ENCODE peak calls at places on chromosomes 12 and 14, in nine cellular contexts. Z is myocyte, U is AG08396, J is stromal cell of bone marrow, H is fibroblast of the conjunctiva, Q is A549, B is endothelial cell of umbilical vein, M is T47D, G is Calu3. O is an unnamed sample.

GRCh38 chr14:85934886-85935254 is 404.9 kb downstream of the FLRT2 start:
- DNase-seq in Z (no peak), U (no peak), J (no peak), H (no peak), Q (no peak), B (no peak), M (no peak), G (no peak), O (no peak)

GRCh38 chr14:89673499-89674225 is 256.6 kb upstream of the FOXN3 start:
- DNase-seq in Z (no peak), U (peak; percentile 29), J (peak; percentile 15), H (peak; percentile 9), Q (no peak), B (no peak), M (peak; percentile 26), G (no peak), O (no peak)

GRCh38 chr12:109544955-109545531 is 28.3 kb downstream of the MMAB start:
- DNase-seq in Z (peak; percentile 56), U (peak; percentile 33), J (peak; percentile 16), H (no peak), Q (no peak), B (peak; percentile 26), M (no peak), G (peak; percentile 40), O (no peak)

GRCh38 chr12:66331814-66332213 is 29.5 kb downstream of the HELB start:
- DNase-seq in Z (no peak), U (no peak), J (no peak), H (no peak), Q (no peak), B (no peak), M (no peak), G (no peak), O (no peak)

GRCh38 chr14:105865904-105866840 is 339.8 kb downstream of the TMEM121 start:
- DNase-seq in Z (no peak), U (no peak), J (no peak), H (no peak), Q (no peak), B (no peak), M (no peak), G (no peak), O (no peak)

GRCh38 chr12:106081606-106082005 is 57.1 kb downstream of the NUAK1 start:
- DNase-seq in Z (peak; percentile 56), U (peak; percentile 28), J (no peak), H (no peak), Q (no peak), B (no peak), M (no peak), G (no peak), O (no peak)

GRCh38 chr14:102795060-102795925 is 18.0 kb downstream of the TRAF3 start:
- DNase-seq in Z (peak; percentile 58), U (peak; percentile 84), J (peak; percentile 81), H (peak; percentile 65), Q (peak; percentile 86), B (peak; percentile 75), M (peak; percentile 87), G (peak; percentile 62), O (no peak)

GRCh38 chr12:122499991-122500684 is 594 bp downstream of the ZCCHC8 start:
- DNase-seq in Z (peak; percentile 78), U (peak; percentile 56), J (peak; percentile 38), H (peak; percentile 51), Q (peak; percentile 48), B (peak; percentile 71), M (peak; percentile 83), G (peak; percentile 61), O (no peak)

GRCh38 chr14:77615231-77616132 is 955 bp downstream of the SPTLC2 start:
- DNase-seq in Z (peak; percentile 25), U (peak; percentile 43), J (no peak), H (no peak), Q (no peak), B (peak; percentile 63), M (peak; percentile 40), G (no peak), O (no peak)

GRCh38 chr12:16352481-16352880 is 5.0 kb downstream of the MGST1 start:
- DNase-seq in Z (no peak), U (no peak), J (no peak), H (peak; percentile 28), Q (no peak), B (no peak), M (no peak), G (no peak), O (no peak)

GRCh38 chr14:68020999-68021663 is 201.6 kb downstream of the RAD51B start:
- DNase-seq in Z (peak; percentile 59), U (no peak), J (no peak), H (no peak), Q (no peak), B (no peak), M (no peak), G (no peak), O (no peak)

GRCh38 chr14:32494566-32495434 is 165.7 kb downstream of the AKAP6 start:
- DNase-seq in Z (peak; percentile 95), U (peak; percentile 41), J (no peak), H (no peak), Q (no peak), B (no peak), M (no peak), G (no peak), O (peak; percentile 88)

GRCh38 chr12:31117203-31118011 is 43.7 kb downstream of the DDX11 start:
- DNase-seq in Z (peak; percentile 33), U (peak; percentile 64), J (no peak), H (peak; percentile 13), Q (peak; percentile 76), B (peak; percentile 49), M (peak; percentile 57), G (peak; percentile 83), O (no peak)

GRCh38 chr14:38366374-38366773 is 110.5 kb upstream of the CLEC14A start:
- DNase-seq in Z (no peak), U (no peak), J (no peak), H (no peak), Q (no peak), B (peak; percentile 65), M (no peak), G (no peak), O (no peak)

GRCh38 chr12:23945249-23945648 is 4.2 kb downstream of the SOX5 start:
- DNase-seq in Z (no peak), U (no peak), J (no peak), H (no peak), Q (no peak), B (no peak), M (no peak), G (no peak), O (no peak)

GRCh38 chr12:98341021-98341420 is 174.4 kb upstream of the TMPO start:
- DNase-seq in Z (no peak), U (no peak), J (no peak), H (no peak), Q (no peak), B (no peak), M (no peak), G (no peak), O (no peak)

GRCh38 chr12:78085562-78086182 is 255.0 kb downstream of the NAV3 start:
- DNase-seq in Z (no peak), U (peak; percentile 46), J (peak; percentile 41), H (no peak), Q (no peak), B (no peak), M (no peak), G (no peak), O (peak; percentile 39)

GRCh38 chr12:74111688-74112360 is 425.8 kb upstream of the ATXN7L3B start:
- DNase-seq in Z (no peak), U (no peak), J (no peak), H (no peak), Q (no peak), B (no peak), M (peak; percentile 79), G (peak; percentile 66), O (no peak)

GRCh38 chr12:70365648-70366518 is at the start of gene KCNMB4:
- DNase-seq in Z (peak; percentile 77), U (peak; percentile 62), J (no peak), H (no peak), Q (peak; percentile 53), B (peak; percentile 51), M (peak; percentile 67), G (peak; percentile 93), O (no peak)

GRCh38 chr12:12665194-12665593 is 30.8 kb downstream of the GPR19 start:
- DNase-seq in Z (no peak), U (no peak), J (no peak), H (no peak), Q (no peak), B (no peak), M (no peak), G (no peak), O (no peak)

GRCh38 chr12:77345336-77345735 is 280.0 kb upstream of the E2F7 start:
- DNase-seq in Z (no peak), U (no peak), J (no peak), H (no peak), Q (no peak), B (no peak), M (no peak), G (no peak), O (no peak)

GRCh38 chr14:100653409-100653808 is 66.2 kb upstream of the BEGAIN start:
- DNase-seq in Z (no peak), U (no peak), J (no peak), H (no peak), Q (no peak), B (no peak), M (no peak), G (no peak), O (no peak)

GRCh38 chr12:6329693-6330045 is 12.2 kb downstream of the TNFRSF1A start:
- DNase-seq in Z (no peak), U (no peak), J (no peak), H (no peak), Q (no peak), B (no peak), M (no peak), G (no peak), O (no peak)

GRCh38 chr14:88613552-88614010 is 50.7 kb downstream of the ZC3H14 start:
- DNase-seq in Z (peak; percentile 64), U (no peak), J (peak; percentile 44), H (no peak), Q (no peak), B (peak; percentile 81), M (no peak), G (peak; percentile 2), O (no peak)

GRCh38 chr14:63616015-63616414 is 25.7 kb downstream of the WDR89 start:
- DNase-seq in Z (no peak), U (no peak), J (no peak), H (no peak), Q (no peak), B (no peak), M (no peak), G (no peak), O (no peak)

GRCh38 chr14:28756896-28757570 is 9.6 kb upstream of the FOXG1 start:
- DNase-seq in Z (peak; percentile 40), U (peak; percentile 65), J (peak; percentile 11), H (peak; percentile 17), Q (peak; percentile 42), B (peak; percentile 34), M (peak; percentile 58), G (peak; percentile 40), O (no peak)

GRCh38 chr14:97290977-97291376 is 493.8 kb downstream of the VRK1 start:
- DNase-seq in Z (no peak), U (no peak), J (no peak), H (no peak), Q (no peak), B (no peak), M (no peak), G (no peak), O (no peak)

GRCh38 chr14:73058923-73059311 is 583 bp downstream of the RBM25 start:
- DNase-seq in Z (peak; percentile 40), U (peak; percentile 49), J (no peak), H (no peak), Q (peak; percentile 47), B (peak; percentile 52), M (peak; percentile 31), G (peak; percentile 41), O (peak; percentile 7)

O was measured in GM04503.